ENCODE peak calls at places on chromosomes 2 and 18, in seven cellular contexts. S is NCI-H774, T is NCI-H2081, Q is D341Med, D is D721Med, U is RWPE1, K is hepatocyte. O is an unnamed sample.
A peak's percentile ranks its signal among the peaks of the same experiment; 100 is the strongest.

GRCh38 chr2:231713738-231714638 is 5.7 kb downstream of the PTMA start:
- DNase-seq in D (peak; percentile 88), S (peak; percentile 71), U (peak; percentile 89), T (peak; percentile 87), Q (peak; percentile 81), K (peak; percentile 90), O (peak; percentile 76)

GRCh38 chr2:38966678-38967077 is 77.0 kb downstream of the ARHGEF33 start:
- DNase-seq in Q (no peak), S (no peak), U (no peak), T (no peak), D (no peak), K (no peak), O (no peak)

GRCh38 chr2:180319586-180320405 is 312.7 kb upstream of the CWC22 start:
- DNase-seq in U (no peak), T (no peak), Q (no peak), S (no peak), D (no peak), K (no peak), O (no peak)

GRCh38 chr18:27778441-27778840 is 398.5 kb downstream of the CDH2 start:
- DNase-seq in U (peak; percentile 6), Q (no peak), K (peak; percentile 13), T (peak; percentile 11), S (no peak), D (no peak), O (peak; percentile 40)

GRCh38 chr2:120262761-120263428 is 10.2 kb downstream of the RALB start:
- DNase-seq in S (no peak), Q (no peak), K (no peak), D (no peak), T (no peak), U (peak; percentile 64), O (peak; percentile 94)

GRCh38 chr2:56148825-56149224 is 35.0 kb upstream of the CCDC85A start:
- DNase-seq in D (no peak), T (no peak), K (no peak), U (no peak), S (no peak), Q (no peak), O (no peak)

GRCh38 chr2:71721362-71721665 is 268.0 kb downstream of the DYSF start:
- DNase-seq in Q (no peak), D (no peak), U (no peak), K (no peak), S (no peak), T (no peak), O (no peak)

GRCh38 chr2:227748079-227748478 is 2.4 kb downstream of the SCYGR8 start:
- DNase-seq in Q (no peak), D (no peak), S (no peak), U (no peak), K (no peak), T (no peak), O (peak; percentile 8)

GRCh38 chr2:29518010-29518409 is 402.8 kb downstream of the CLIP4 start:
- DNase-seq in Q (no peak), S (no peak), T (no peak), U (no peak), D (no peak), K (no peak), O (peak; percentile 15)

GRCh38 chr2:57796527-57796926 is 250.1 kb upstream of the VRK2 start:
- DNase-seq in S (no peak), U (no peak), D (no peak), Q (no peak), T (no peak), K (no peak), O (no peak)

GRCh38 chr18:34299828-34300227 is 75.1 kb upstream of the NOL4 start:
- DNase-seq in K (no peak), T (no peak), S (no peak), Q (no peak), U (no peak), D (no peak), O (no peak)

GRCh38 chr18:27540126-27540525 is 355.0 kb upstream of the CHST9 start:
- DNase-seq in S (no peak), T (no peak), Q (no peak), D (no peak), U (no peak), K (peak; percentile 10), O (no peak)

GRCh38 chr2:194054262-194054767 is 1602.7 kb upstream of the SLC39A10 start:
- DNase-seq in U (no peak), T (no peak), Q (no peak), S (no peak), K (no peak), D (no peak), O (no peak)

GRCh38 chr2:234335676-234336228 is 161.1 kb downstream of the ARL4C start:
- DNase-seq in S (no peak), K (peak; percentile 78), D (no peak), U (peak; percentile 55), T (no peak), Q (no peak), O (peak; percentile 69)

GRCh38 chr2:207166349-207167128 is 791 bp upstream of the KLF7 start:
- DNase-seq in S (peak; percentile 74), K (peak; percentile 88), D (no peak), U (peak; percentile 60), Q (peak; percentile 81), T (peak; percentile 68), O (peak; percentile 54)

GRCh38 chr2:180761224-180761623 is 219.2 kb upstream of the UBE2E3 start:
- DNase-seq in Q (no peak), U (no peak), D (no peak), K (peak; percentile 52), T (no peak), S (no peak), O (peak; percentile 70)

GRCh38 chr2:164000171-164000570 is 264.4 kb upstream of the FIGN start:
- DNase-seq in Q (no peak), T (no peak), U (no peak), D (no peak), S (no peak), K (no peak), O (no peak)

GRCh38 chr2:175004980-175005832 is at the start of gene CHN1:
- DNase-seq in S (peak; percentile 86), T (peak; percentile 91), Q (peak; percentile 87), K (peak; percentile 88), D (peak; percentile 37), U (peak; percentile 45), O (no peak)

GRCh38 chr18:1505856-1506255 is 601.2 kb downstream of the ADCYAP1 start:
- DNase-seq in K (no peak), D (no peak), U (no peak), Q (no peak), T (no peak), S (no peak), O (peak; percentile 13)

GRCh38 chr18:58611471-58612131 is 17.3 kb downstream of the ALPK2 start:
- DNase-seq in U (no peak), T (no peak), S (no peak), D (no peak), K (no peak), Q (no peak), O (peak; percentile 47)

GRCh38 chr2:222292113-222292737 is 6.6 kb downstream of the PAX3 start:
- DNase-seq in D (no peak), T (no peak), U (no peak), K (no peak), S (no peak), Q (no peak), O (no peak)

GRCh38 chr2:102065675-102066252 is 74.0 kb downstream of the IL1R2 start:
- DNase-seq in K (peak; percentile 73), Q (no peak), S (no peak), D (no peak), U (peak; percentile 57), T (no peak), O (peak; percentile 90)

GRCh38 chr18:2237706-2238105 is 333.6 kb downstream of the METTL4 start:
- DNase-seq in U (no peak), K (no peak), S (no peak), D (no peak), Q (no peak), T (no peak), O (no peak)

GRCh38 chr2:28488858-28489575 is 6.8 kb upstream of the PLB1 start:
- DNase-seq in K (no peak), D (no peak), S (no peak), Q (no peak), U (no peak), T (no peak), O (peak; percentile 53)

GRCh38 chr2:20378891-20379519 is 28.4 kb upstream of the PUM2 start:
- DNase-seq in U (peak; percentile 60), T (peak; percentile 42), S (peak; percentile 14), Q (peak; percentile 53), K (peak; percentile 92), D (no peak), O (peak; percentile 60)

GRCh38 chr2:152200562-152201465 is 25.3 kb upstream of the STAM2 start:
- DNase-seq in S (no peak), U (peak; percentile 94), D (no peak), K (peak; percentile 65), T (peak; percentile 44), Q (peak; percentile 21), O (peak; percentile 100)

GRCh38 chr2:180625006-180625844 is 355.2 kb upstream of the UBE2E3 start:
- DNase-seq in K (no peak), T (no peak), Q (no peak), D (no peak), S (no peak), U (peak; percentile 60), O (peak; percentile 81)

GRCh38 chr2:200042944-200043343 is 87.6 kb downstream of the MAIP1 start:
- DNase-seq in S (no peak), T (no peak), K (no peak), U (no peak), D (no peak), Q (no peak), O (peak; percentile 47)

GRCh38 chr2:166388488-166389070 is 12.8 kb upstream of the SCN9A start:
- DNase-seq in U (no peak), S (no peak), Q (no peak), T (no peak), D (no peak), K (no peak), O (no peak)

GRCh38 chr2:169478745-169479256 is 493 bp upstream of the BBS5 start:
- DNase-seq in Q (no peak), U (no peak), D (no peak), S (no peak), K (no peak), T (no peak), O (no peak)

GRCh38 chr18:62457830-62458229 is 65.0 kb upstream of the ZCCHC2 start:
- DNase-seq in D (no peak), T (no peak), K (no peak), Q (no peak), S (no peak), U (no peak), O (no peak)

O was measured in bronchial epithelial cell.